ENCODE peak calls at places on chromosomes 5 and 9, in nine cellular contexts. One of them, this sample, is unnamed.

GRCh38 chr5:109410389-109411174 is 808 bp upstream of the PJA2 start:
- DNase-seq in stomach: peak
- DNase-seq in endothelial cell of umbilical vein: no peak
- DNase-seq in fibroblast of lung: peak
- DNase-seq in LNCaP clone FGC: no peak
- DNase-seq in SK-N-SH: peak
- DNase-seq in Peyer's patch: peak
- DNase-seq in AG04450: no peak
- DNase-seq in AG10803: peak
- DNase-seq in this sample: peak

GRCh38 chr9:72315089-72315509 is 49.9 kb downstream of the ZFAND5 start:
- DNase-seq in AG04450: no peak
- DNase-seq in AG10803: peak
- DNase-seq in SK-N-SH: no peak
- DNase-seq in fibroblast of lung: peak
- DNase-seq in Peyer's patch: peak
- DNase-seq in endothelial cell of umbilical vein: peak
- DNase-seq in LNCaP clone FGC: no peak
- DNase-seq in stomach: peak
- DNase-seq in this sample: peak

GRCh38 chr9:109843651-109844050 is 63.7 kb downstream of the PALM2AKAP2 start:
- DNase-seq in endothelial cell of umbilical vein: no peak
- DNase-seq in stomach: no peak
- DNase-seq in LNCaP clone FGC: peak
- DNase-seq in fibroblast of lung: peak
- DNase-seq in Peyer's patch: no peak
- DNase-seq in AG10803: no peak
- DNase-seq in AG04450: no peak
- DNase-seq in SK-N-SH: no peak
- DNase-seq in this sample: no peak

GRCh38 chr9:4117835-4118610 is 181.8 kb downstream of the GLIS3 start:
- DNase-seq in Peyer's patch: no peak
- DNase-seq in SK-N-SH: peak
- DNase-seq in AG10803: no peak
- DNase-seq in stomach: no peak
- DNase-seq in LNCaP clone FGC: peak
- DNase-seq in AG04450: no peak
- DNase-seq in endothelial cell of umbilical vein: no peak
- DNase-seq in fibroblast of lung: no peak
- DNase-seq in this sample: no peak

GRCh38 chr5:157379983-157380382 is 80.0 kb upstream of the NIPAL4 start:
- DNase-seq in Peyer's patch: no peak
- DNase-seq in SK-N-SH: no peak
- DNase-seq in fibroblast of lung: no peak
- DNase-seq in AG10803: no peak
- DNase-seq in endothelial cell of umbilical vein: no peak
- DNase-seq in stomach: no peak
- DNase-seq in AG04450: no peak
- DNase-seq in LNCaP clone FGC: no peak
- DNase-seq in this sample: no peak

GRCh38 chr5:67997148-67997547 is 218.4 kb upstream of the PIK3R1 start:
- DNase-seq in AG10803: no peak
- DNase-seq in AG04450: no peak
- DNase-seq in SK-N-SH: no peak
- DNase-seq in fibroblast of lung: no peak
- DNase-seq in Peyer's patch: no peak
- DNase-seq in LNCaP clone FGC: no peak
- DNase-seq in endothelial cell of umbilical vein: no peak
- DNase-seq in stomach: no peak
- DNase-seq in this sample: no peak

GRCh38 chr5:116032094-116032517 is at the start of gene ARL14EPL:
- DNase-seq in endothelial cell of umbilical vein: peak
- DNase-seq in AG10803: peak
- DNase-seq in LNCaP clone FGC: no peak
- DNase-seq in SK-N-SH: peak
- DNase-seq in AG04450: peak
- DNase-seq in fibroblast of lung: peak
- DNase-seq in Peyer's patch: no peak
- DNase-seq in stomach: peak
- DNase-seq in this sample: peak

GRCh38 chr5:45060686-45061085 is 251.9 kb downstream of the MRPS30 start:
- DNase-seq in LNCaP clone FGC: no peak
- DNase-seq in AG10803: no peak
- DNase-seq in fibroblast of lung: no peak
- DNase-seq in AG04450: no peak
- DNase-seq in SK-N-SH: no peak
- DNase-seq in stomach: no peak
- DNase-seq in endothelial cell of umbilical vein: no peak
- DNase-seq in Peyer's patch: no peak
- DNase-seq in this sample: no peak

GRCh38 chr5:158770506-158770905 is 329.2 kb downstream of the EBF1 start:
- DNase-seq in AG04450: no peak
- DNase-seq in AG10803: peak
- DNase-seq in LNCaP clone FGC: no peak
- DNase-seq in SK-N-SH: no peak
- DNase-seq in Peyer's patch: no peak
- DNase-seq in endothelial cell of umbilical vein: no peak
- DNase-seq in fibroblast of lung: no peak
- DNase-seq in stomach: no peak
- DNase-seq in this sample: peak

GRCh38 chr5:34687269-34688011 is 31.3 kb downstream of the RAI14 start:
- DNase-seq in AG04450: peak
- DNase-seq in Peyer's patch: no peak
- DNase-seq in AG10803: peak
- DNase-seq in LNCaP clone FGC: no peak
- DNase-seq in stomach: no peak
- DNase-seq in SK-N-SH: no peak
- DNase-seq in fibroblast of lung: no peak
- DNase-seq in endothelial cell of umbilical vein: no peak
- DNase-seq in this sample: peak

GRCh38 chr9:138104251-138105122 is 226.9 kb downstream of the CACNA1B start:
- DNase-seq in LNCaP clone FGC: no peak
- DNase-seq in AG04450: no peak
- DNase-seq in fibroblast of lung: no peak
- DNase-seq in Peyer's patch: no peak
- DNase-seq in AG10803: no peak
- DNase-seq in SK-N-SH: no peak
- DNase-seq in stomach: no peak
- DNase-seq in endothelial cell of umbilical vein: no peak
- DNase-seq in this sample: no peak

GRCh38 chr5:33936381-33937016 is at the start of gene RXFP3:
- DNase-seq in stomach: no peak
- DNase-seq in fibroblast of lung: peak
- DNase-seq in AG10803: peak
- DNase-seq in endothelial cell of umbilical vein: no peak
- DNase-seq in SK-N-SH: peak
- DNase-seq in Peyer's patch: no peak
- DNase-seq in AG04450: no peak
- DNase-seq in LNCaP clone FGC: no peak
- DNase-seq in this sample: peak

GRCh38 chr9:123358181-123358894 is 2.3 kb downstream of the CRB2 start:
- DNase-seq in LNCaP clone FGC: no peak
- DNase-seq in SK-N-SH: peak
- DNase-seq in stomach: no peak
- DNase-seq in AG10803: no peak
- DNase-seq in Peyer's patch: no peak
- DNase-seq in endothelial cell of umbilical vein: no peak
- DNase-seq in AG04450: no peak
- DNase-seq in fibroblast of lung: no peak
- DNase-seq in this sample: no peak

GRCh38 chr5:57082441-57083067 is 91.3 kb upstream of the GPBP1 start:
- DNase-seq in AG04450: no peak
- DNase-seq in endothelial cell of umbilical vein: peak
- DNase-seq in LNCaP clone FGC: no peak
- DNase-seq in Peyer's patch: no peak
- DNase-seq in AG10803: peak
- DNase-seq in stomach: no peak
- DNase-seq in SK-N-SH: peak
- DNase-seq in fibroblast of lung: peak
- DNase-seq in this sample: peak

GRCh38 chr5:73218552-73219171 is 45.7 kb downstream of the TMEM174 start:
- DNase-seq in stomach: no peak
- DNase-seq in LNCaP clone FGC: no peak
- DNase-seq in fibroblast of lung: peak
- DNase-seq in AG10803: peak
- DNase-seq in AG04450: peak
- DNase-seq in endothelial cell of umbilical vein: peak
- DNase-seq in SK-N-SH: no peak
- DNase-seq in Peyer's patch: no peak
- DNase-seq in this sample: peak

GRCh38 chr9:124306098-124306735 is 48.5 kb downstream of the NEK6 start:
- DNase-seq in AG10803: peak
- DNase-seq in AG04450: peak
- DNase-seq in endothelial cell of umbilical vein: peak
- DNase-seq in fibroblast of lung: peak
- DNase-seq in SK-N-SH: no peak
- DNase-seq in Peyer's patch: no peak
- DNase-seq in stomach: no peak
- DNase-seq in LNCaP clone FGC: no peak
- DNase-seq in this sample: peak

GRCh38 chr9:135023816-135024405 is 63.6 kb upstream of the OLFM1 start:
- DNase-seq in fibroblast of lung: no peak
- DNase-seq in Peyer's patch: peak
- DNase-seq in LNCaP clone FGC: no peak
- DNase-seq in AG10803: no peak
- DNase-seq in AG04450: no peak
- DNase-seq in stomach: no peak
- DNase-seq in endothelial cell of umbilical vein: no peak
- DNase-seq in SK-N-SH: no peak
- DNase-seq in this sample: no peak

GRCh38 chr9:98128316-98128715 is 9.3 kb upstream of the TRIM14 start:
- DNase-seq in Peyer's patch: no peak
- DNase-seq in fibroblast of lung: no peak
- DNase-seq in AG04450: no peak
- DNase-seq in endothelial cell of umbilical vein: no peak
- DNase-seq in LNCaP clone FGC: no peak
- DNase-seq in AG10803: no peak
- DNase-seq in stomach: no peak
- DNase-seq in SK-N-SH: no peak
- DNase-seq in this sample: no peak

GRCh38 chr5:10457682-10458574 is 16.2 kb downstream of the ROPN1L start:
- DNase-seq in SK-N-SH: peak
- DNase-seq in Peyer's patch: peak
- DNase-seq in LNCaP clone FGC: no peak
- DNase-seq in stomach: peak
- DNase-seq in fibroblast of lung: no peak
- DNase-seq in endothelial cell of umbilical vein: no peak
- DNase-seq in AG04450: no peak
- DNase-seq in AG10803: peak
- DNase-seq in this sample: no peak
- TF ChIP-seq CTCF in SK-N-SH: no peak
- TF ChIP-seq CTCF in Peyer's patch: no peak
- TF ChIP-seq CTCF in LNCaP clone FGC: no peak
- TF ChIP-seq CTCF in stomach: no peak
- TF ChIP-seq CTCF in fibroblast of lung: peak
- TF ChIP-seq CTCF in endothelial cell of umbilical vein: no peak
- TF ChIP-seq CTCF in AG04450: peak
- TF ChIP-seq CTCF in AG10803: peak
- TF ChIP-seq CTCF in this sample: peak

DNA sequence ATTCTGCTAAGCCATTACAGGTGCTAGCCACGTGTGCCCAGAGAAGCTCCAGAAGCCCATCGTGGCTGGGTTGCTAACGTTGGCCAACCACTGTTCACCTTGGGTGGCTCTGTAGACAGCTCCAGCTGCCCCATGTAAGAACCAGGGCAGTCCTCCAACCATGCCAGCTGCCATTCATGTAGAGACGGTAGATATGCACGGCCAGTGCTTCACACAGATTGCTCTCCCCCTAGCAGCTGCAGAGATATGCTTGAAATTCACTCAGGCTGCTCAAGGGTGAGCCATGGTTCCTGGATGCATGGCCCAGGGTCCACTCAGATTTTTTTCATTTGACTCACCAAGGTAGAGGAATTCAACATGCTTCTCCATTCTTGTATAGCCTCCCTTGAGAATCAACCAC is 31.0 kb downstream of the GADD45G start:
- DNase-seq in Peyer's patch: no peak
- DNase-seq in endothelial cell of umbilical vein: no peak
- DNase-seq in fibroblast of lung: no peak
- DNase-seq in LNCaP clone FGC: no peak
- DNase-seq in AG10803: no peak
- DNase-seq in SK-N-SH: no peak
- DNase-seq in stomach: no peak
- DNase-seq in AG04450: no peak
- DNase-seq in this sample: no peak
- H3K4me3 ChIP-seq in Peyer's patch: no peak
- H3K4me3 ChIP-seq in endothelial cell of umbilical vein: no peak
- H3K4me3 ChIP-seq in fibroblast of lung: no peak
- H3K4me3 ChIP-seq in LNCaP clone FGC: no peak
- H3K4me3 ChIP-seq in AG10803: no peak
- H3K4me3 ChIP-seq in SK-N-SH: no peak
- H3K4me3 ChIP-seq in stomach: no peak
- H3K4me3 ChIP-seq in AG04450: no peak
- H3K4me3 ChIP-seq in this sample: no peak

GRCh38 chr5:142167458-142167857 is 58.9 kb downstream of the NDFIP1 start:
- DNase-seq in AG10803: no peak
- DNase-seq in endothelial cell of umbilical vein: no peak
- DNase-seq in LNCaP clone FGC: no peak
- DNase-seq in Peyer's patch: no peak
- DNase-seq in stomach: no peak
- DNase-seq in fibroblast of lung: no peak
- DNase-seq in AG04450: no peak
- DNase-seq in SK-N-SH: no peak
- DNase-seq in this sample: peak
- TF ChIP-seq CTCF in AG10803: no peak
- TF ChIP-seq CTCF in endothelial cell of umbilical vein: no peak
- TF ChIP-seq CTCF in LNCaP clone FGC: no peak
- TF ChIP-seq CTCF in Peyer's patch: no peak
- TF ChIP-seq CTCF in stomach: no peak
- TF ChIP-seq CTCF in fibroblast of lung: no peak
- TF ChIP-seq CTCF in AG04450: peak
- TF ChIP-seq CTCF in SK-N-SH: peak
- TF ChIP-seq CTCF in this sample: peak

GRCh38 chr5:95963650-95964410 is 2.2 kb upstream of the ELL2 start:
- DNase-seq in endothelial cell of umbilical vein: no peak
- DNase-seq in AG10803: no peak
- DNase-seq in stomach: no peak
- DNase-seq in SK-N-SH: no peak
- DNase-seq in AG04450: no peak
- DNase-seq in fibroblast of lung: no peak
- DNase-seq in LNCaP clone FGC: no peak
- DNase-seq in Peyer's patch: no peak
- DNase-seq in this sample: peak

GRCh38 chr5:95961617-95962474 is at the start of gene ELL2:
- DNase-seq in stomach: peak
- DNase-seq in AG04450: peak
- DNase-seq in fibroblast of lung: peak
- DNase-seq in AG10803: peak
- DNase-seq in LNCaP clone FGC: peak
- DNase-seq in SK-N-SH: peak
- DNase-seq in endothelial cell of umbilical vein: peak
- DNase-seq in Peyer's patch: peak
- DNase-seq in this sample: peak

GRCh38 chr5:95960802-95961616 is 642 bp downstream of the ELL2 start:
- DNase-seq in fibroblast of lung: peak
- DNase-seq in stomach: peak
- DNase-seq in Peyer's patch: peak
- DNase-seq in SK-N-SH: peak
- DNase-seq in AG10803: peak
- DNase-seq in LNCaP clone FGC: no peak
- DNase-seq in endothelial cell of umbilical vein: peak
- DNase-seq in AG04450: peak
- DNase-seq in this sample: peak

GRCh38 chr5:95962475-95962773 is 773 bp upstream of the ELL2 start:
- DNase-seq in endothelial cell of umbilical vein: no peak
- DNase-seq in fibroblast of lung: no peak
- DNase-seq in AG04450: no peak
- DNase-seq in stomach: no peak
- DNase-seq in SK-N-SH: no peak
- DNase-seq in AG10803: no peak
- DNase-seq in LNCaP clone FGC: no peak
- DNase-seq in Peyer's patch: no peak
- DNase-seq in this sample: no peak

GRCh38 chr5:95962785-95963184 is 1.1 kb upstream of the ELL2 start:
- DNase-seq in Peyer's patch: no peak
- DNase-seq in endothelial cell of umbilical vein: no peak
- DNase-seq in LNCaP clone FGC: no peak
- DNase-seq in AG04450: no peak
- DNase-seq in SK-N-SH: no peak
- DNase-seq in AG10803: no peak
- DNase-seq in stomach: no peak
- DNase-seq in fibroblast of lung: no peak
- DNase-seq in this sample: peak
- H3K4me3 ChIP-seq in Peyer's patch: no peak
- H3K4me3 ChIP-seq in endothelial cell of umbilical vein: no peak
- H3K4me3 ChIP-seq in LNCaP clone FGC: no peak
- H3K4me3 ChIP-seq in AG04450: no peak
- H3K4me3 ChIP-seq in SK-N-SH: no peak
- H3K4me3 ChIP-seq in AG10803: peak
- H3K4me3 ChIP-seq in stomach: no peak
- H3K4me3 ChIP-seq in fibroblast of lung: no peak
- H3K4me3 ChIP-seq in this sample: no peak

This sample was measured in choroid plexus epithelial cell.